ENCODE peak calls at places on chromosome 16, in nine cellular contexts. One of them, this sample, is unnamed.

GRCh38 chr16:24645739-24646645 is 83.5 kb upstream of the TNRC6A start:
- DNase-seq in HCT116: peak; percentile 91
- DNase-seq in lung: peak; percentile 30
- DNase-seq in thoracic aorta: peak; percentile 28
- DNase-seq in K562: no peak
- DNase-seq in left lung: no peak
- DNase-seq in BJ: peak; percentile 99
- DNase-seq in effector memory CD4-positive, alpha-beta T cell: no peak
- DNase-seq in right lobe of liver: no peak
- DNase-seq in this sample: peak; percentile 86

GRCh38 chr16:998211-998610 is 16.6 kb downstream of the SOX8 start:
- DNase-seq in thoracic aorta: no peak
- DNase-seq in HCT116: no peak
- DNase-seq in lung: no peak
- DNase-seq in BJ: no peak
- DNase-seq in effector memory CD4-positive, alpha-beta T cell: no peak
- DNase-seq in left lung: no peak
- DNase-seq in K562: no peak
- DNase-seq in right lobe of liver: no peak
- DNase-seq in this sample: no peak

GRCh38 chr16:81524382-81524781 is 79.8 kb downstream of the CMIP start:
- DNase-seq in effector memory CD4-positive, alpha-beta T cell: peak; percentile 55
- DNase-seq in lung: no peak
- DNase-seq in right lobe of liver: no peak
- DNase-seq in K562: no peak
- DNase-seq in HCT116: no peak
- DNase-seq in BJ: no peak
- DNase-seq in left lung: no peak
- DNase-seq in thoracic aorta: no peak
- DNase-seq in this sample: no peak

GRCh38 chr16:29688172-29688571 is 9.2 kb downstream of the QPRT start:
- DNase-seq in HCT116: no peak
- DNase-seq in effector memory CD4-positive, alpha-beta T cell: no peak
- DNase-seq in K562: no peak
- DNase-seq in BJ: no peak
- DNase-seq in thoracic aorta: no peak
- DNase-seq in lung: no peak
- DNase-seq in left lung: peak; percentile 1
- DNase-seq in right lobe of liver: no peak
- DNase-seq in this sample: no peak

GRCh38 chr16:54974391-54974790 is 43.7 kb downstream of the IRX5 start:
- DNase-seq in lung: no peak
- DNase-seq in BJ: no peak
- DNase-seq in thoracic aorta: no peak
- DNase-seq in left lung: no peak
- DNase-seq in right lobe of liver: no peak
- DNase-seq in HCT116: no peak
- DNase-seq in effector memory CD4-positive, alpha-beta T cell: no peak
- DNase-seq in K562: no peak
- DNase-seq in this sample: no peak

GRCh38 chr16:46620265-46621005 is 744 bp downstream of the SHCBP1 start:
- DNase-seq in thoracic aorta: no peak
- DNase-seq in effector memory CD4-positive, alpha-beta T cell: no peak
- DNase-seq in left lung: no peak
- DNase-seq in lung: no peak
- DNase-seq in BJ: no peak
- DNase-seq in right lobe of liver: no peak
- DNase-seq in K562: peak; percentile 19
- DNase-seq in HCT116: no peak
- DNase-seq in this sample: no peak

GRCh38 chr16:14148016-14148415 is 76.9 kb downstream of the MRTFB start:
- DNase-seq in K562: no peak
- DNase-seq in effector memory CD4-positive, alpha-beta T cell: no peak
- DNase-seq in right lobe of liver: no peak
- DNase-seq in thoracic aorta: no peak
- DNase-seq in left lung: no peak
- DNase-seq in BJ: no peak
- DNase-seq in lung: no peak
- DNase-seq in HCT116: no peak
- DNase-seq in this sample: no peak

GRCh38 chr16:27978876-27979275 is 84.6 kb downstream of the GSG1L start:
- DNase-seq in right lobe of liver: peak; percentile 4
- DNase-seq in lung: no peak
- DNase-seq in HCT116: no peak
- DNase-seq in effector memory CD4-positive, alpha-beta T cell: no peak
- DNase-seq in left lung: no peak
- DNase-seq in BJ: no peak
- DNase-seq in K562: no peak
- DNase-seq in thoracic aorta: no peak
- DNase-seq in this sample: no peak

GRCh38 chr16:14454391-14454790 is 175.7 kb downstream of the PARN start:
- DNase-seq in BJ: no peak
- DNase-seq in right lobe of liver: no peak
- DNase-seq in effector memory CD4-positive, alpha-beta T cell: no peak
- DNase-seq in left lung: no peak
- DNase-seq in lung: no peak
- DNase-seq in K562: no peak
- DNase-seq in thoracic aorta: no peak
- DNase-seq in HCT116: no peak
- DNase-seq in this sample: no peak

GRCh38 chr16:59880626-59881025 is 1146.5 kb upstream of the GOT2 start:
- DNase-seq in lung: no peak
- DNase-seq in K562: no peak
- DNase-seq in BJ: no peak
- DNase-seq in left lung: no peak
- DNase-seq in thoracic aorta: no peak
- DNase-seq in right lobe of liver: no peak
- DNase-seq in effector memory CD4-positive, alpha-beta T cell: no peak
- DNase-seq in HCT116: no peak
- DNase-seq in this sample: no peak

GRCh38 chr16:87849419-87850008 is 19.8 kb downstream of the SLC7A5 start:
- DNase-seq in K562: no peak
- DNase-seq in thoracic aorta: no peak
- DNase-seq in effector memory CD4-positive, alpha-beta T cell: no peak
- DNase-seq in right lobe of liver: peak; percentile 77
- DNase-seq in lung: no peak
- DNase-seq in BJ: no peak
- DNase-seq in HCT116: no peak
- DNase-seq in left lung: no peak
- DNase-seq in this sample: no peak

GRCh38 chr16:31201511-31202401 is 804 bp downstream of the PYCARD start:
- DNase-seq in BJ: no peak
- DNase-seq in right lobe of liver: peak; percentile 56
- DNase-seq in HCT116: no peak
- DNase-seq in left lung: peak; percentile 89
- DNase-seq in lung: peak; percentile 47
- DNase-seq in effector memory CD4-positive, alpha-beta T cell: peak; percentile 21
- DNase-seq in thoracic aorta: no peak
- DNase-seq in K562: peak; percentile 37
- DNase-seq in this sample: no peak

GRCh38 chr16:72978212-72978611 is 69.7 kb downstream of the ZFHX3 start:
- DNase-seq in HCT116: no peak
- DNase-seq in right lobe of liver: no peak
- DNase-seq in lung: no peak
- DNase-seq in K562: no peak
- DNase-seq in left lung: no peak
- DNase-seq in effector memory CD4-positive, alpha-beta T cell: no peak
- DNase-seq in thoracic aorta: no peak
- DNase-seq in BJ: no peak
- DNase-seq in this sample: no peak

GRCh38 chr16:21203155-21203797 is 8.1 kb downstream of the ZP2 start:
- DNase-seq in lung: no peak
- DNase-seq in effector memory CD4-positive, alpha-beta T cell: no peak
- DNase-seq in thoracic aorta: no peak
- DNase-seq in BJ: no peak
- DNase-seq in K562: no peak
- DNase-seq in HCT116: no peak
- DNase-seq in right lobe of liver: no peak
- DNase-seq in left lung: no peak
- DNase-seq in this sample: no peak

DNA sequence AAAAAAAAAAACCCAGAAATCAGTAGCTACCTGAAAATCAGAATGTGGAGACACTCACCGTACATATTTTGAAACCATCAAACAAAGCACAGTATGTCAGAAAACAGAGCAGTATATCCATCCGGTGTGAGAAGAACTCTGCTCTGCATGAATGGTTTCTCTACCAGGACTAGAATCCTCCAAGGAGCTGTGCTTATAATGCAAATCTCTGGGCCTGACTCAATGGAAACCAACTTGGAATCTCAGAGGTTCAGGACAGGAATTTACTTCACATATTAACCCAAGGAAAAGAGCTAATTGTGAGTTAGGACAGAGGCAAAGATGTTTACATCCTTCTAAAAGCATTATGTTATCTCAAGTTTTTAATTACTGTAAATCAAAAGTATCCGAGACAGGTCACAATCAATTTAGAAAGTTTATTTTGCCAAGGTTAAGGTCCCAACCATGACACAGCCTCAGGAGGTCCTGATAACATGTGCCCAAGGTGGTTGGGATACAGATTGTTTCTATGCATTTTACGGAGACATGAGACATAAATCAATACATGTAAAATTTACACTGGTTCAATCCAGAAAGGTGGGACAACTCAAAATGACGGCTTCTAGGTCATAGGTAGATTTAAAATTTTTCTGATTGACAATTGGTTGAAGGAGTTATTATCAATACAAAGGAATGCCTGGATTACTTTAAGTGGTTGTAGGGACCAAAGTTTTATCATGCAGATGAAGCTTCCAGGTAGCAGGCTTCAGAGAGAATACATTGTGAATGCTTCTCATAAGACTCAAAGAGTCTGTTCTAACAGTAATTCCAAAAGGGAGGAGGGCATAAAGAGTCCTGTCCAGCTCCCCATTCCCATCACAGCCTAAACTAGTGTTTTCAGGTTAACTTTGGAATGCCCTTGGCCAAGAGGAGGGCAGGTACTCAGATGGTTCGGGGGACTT is 164.1 kb downstream of the CDH8 start:
- DNase-seq in lung: no peak
- DNase-seq in BJ: no peak
- DNase-seq in right lobe of liver: no peak
- DNase-seq in left lung: no peak
- DNase-seq in thoracic aorta: no peak
- DNase-seq in K562: no peak
- DNase-seq in effector memory CD4-positive, alpha-beta T cell: no peak
- DNase-seq in HCT116: no peak
- DNase-seq in this sample: no peak
- H3K36me3 ChIP-seq in lung: no peaks in the 10 kb centered on the region
- H3K36me3 ChIP-seq in BJ: no peaks in the 10 kb centered on the region
- H3K36me3 ChIP-seq in right lobe of liver: no peaks in the 10 kb centered on the region
- H3K36me3 ChIP-seq in left lung: no peaks in the 10 kb centered on the region
- H3K36me3 ChIP-seq in thoracic aorta: no peaks in the 10 kb centered on the region
- H3K36me3 ChIP-seq in K562: no peaks in the 10 kb centered on the region
- H3K36me3 ChIP-seq in effector memory CD4-positive, alpha-beta T cell: no peaks in the 10 kb centered on the region
- H3K36me3 ChIP-seq in HCT116: no peaks in the 10 kb centered on the region
- H3K36me3 ChIP-seq in this sample: no peaks in the 10 kb centered on the region

GRCh38 chr16:4450430-4450829 is 24.0 kb downstream of the NMRAL1 start:
- DNase-seq in thoracic aorta: no peak
- DNase-seq in HCT116: no peak
- DNase-seq in K562: no peak
- DNase-seq in left lung: no peak
- DNase-seq in right lobe of liver: no peak
- DNase-seq in lung: no peak
- DNase-seq in BJ: no peak
- DNase-seq in effector memory CD4-positive, alpha-beta T cell: no peak
- DNase-seq in this sample: no peak
- H3K36me3 ChIP-seq in thoracic aorta: peaks cover 63% of the 10 kb centered on the region
- H3K36me3 ChIP-seq in HCT116: peaks cover 68% of the 10 kb centered on the region
- H3K36me3 ChIP-seq in K562: peaks cover 89% of the 10 kb centered on the region
- H3K36me3 ChIP-seq in left lung: no peaks in the 10 kb centered on the region
- H3K36me3 ChIP-seq in right lobe of liver: peaks cover 54% of the 10 kb centered on the region
- H3K36me3 ChIP-seq in lung: peaks cover 59% of the 10 kb centered on the region
- H3K36me3 ChIP-seq in BJ: peaks cover 32% of the 10 kb centered on the region
- H3K36me3 ChIP-seq in effector memory CD4-positive, alpha-beta T cell: peaks cover 78% of the 10 kb centered on the region
- H3K36me3 ChIP-seq in this sample: peaks cover 87% of the 10 kb centered on the region

GRCh38 chr16:85315871-85316270 is 203.6 kb upstream of the CIBAR2 start:
- DNase-seq in left lung: no peak
- DNase-seq in BJ: no peak
- DNase-seq in thoracic aorta: no peak
- DNase-seq in effector memory CD4-positive, alpha-beta T cell: no peak
- DNase-seq in HCT116: no peak
- DNase-seq in K562: no peak
- DNase-seq in lung: no peak
- DNase-seq in right lobe of liver: no peak
- DNase-seq in this sample: no peak

GRCh38 chr16:85316321-85316919 is 204.1 kb upstream of the CIBAR2 start:
- DNase-seq in HCT116: peak; percentile 83
- DNase-seq in right lobe of liver: peak; percentile 83
- DNase-seq in lung: peak; percentile 55
- DNase-seq in left lung: no peak
- DNase-seq in K562: peak; percentile 96
- DNase-seq in BJ: no peak
- DNase-seq in effector memory CD4-positive, alpha-beta T cell: no peak
- DNase-seq in thoracic aorta: no peak
- DNase-seq in this sample: no peak

GRCh38 chr16:85313541-85314208 is 201.4 kb upstream of the CIBAR2 start:
- DNase-seq in left lung: no peak
- DNase-seq in HCT116: no peak
- DNase-seq in thoracic aorta: no peak
- DNase-seq in right lobe of liver: no peak
- DNase-seq in lung: no peak
- DNase-seq in K562: no peak
- DNase-seq in effector memory CD4-positive, alpha-beta T cell: no peak
- DNase-seq in BJ: no peak
- DNase-seq in this sample: no peak

GRCh38 chr16:85312642-85313540 is 200.6 kb upstream of the CIBAR2 start:
- DNase-seq in left lung: peak; percentile 66
- DNase-seq in effector memory CD4-positive, alpha-beta T cell: no peak
- DNase-seq in right lobe of liver: no peak
- DNase-seq in K562: no peak
- DNase-seq in thoracic aorta: no peak
- DNase-seq in HCT116: no peak
- DNase-seq in BJ: no peak
- DNase-seq in lung: no peak
- DNase-seq in this sample: no peak

DNA sequence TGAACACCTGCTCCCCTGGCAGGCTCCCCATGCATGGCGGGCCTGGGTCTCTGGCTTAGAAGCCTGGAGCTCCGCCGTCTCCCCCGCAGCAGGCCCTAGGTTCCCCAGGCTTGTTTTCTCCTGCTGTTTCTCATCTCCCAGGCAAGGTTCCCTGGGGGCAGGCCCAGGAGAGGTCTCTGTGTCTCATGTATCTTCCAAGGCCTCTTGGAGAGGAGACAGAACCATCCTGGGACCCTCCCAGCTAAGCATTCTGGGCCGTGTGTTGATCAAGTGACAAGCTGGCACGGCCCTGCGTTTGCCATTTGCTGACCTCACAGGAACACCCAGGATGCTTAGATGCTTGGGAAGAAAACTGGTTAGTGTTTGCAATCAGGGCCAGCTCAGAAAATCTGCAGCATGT is 202.4 kb upstream of the CIBAR2 start:
- DNase-seq in BJ: no peak
- DNase-seq in HCT116: no peak
- DNase-seq in effector memory CD4-positive, alpha-beta T cell: no peak
- DNase-seq in left lung: no peak
- DNase-seq in thoracic aorta: no peak
- DNase-seq in lung: no peak
- DNase-seq in right lobe of liver: no peak
- DNase-seq in K562: no peak
- DNase-seq in this sample: no peak
- H3K36me3 ChIP-seq in BJ: no peaks in the 10 kb centered on the region
- H3K36me3 ChIP-seq in HCT116: no peaks in the 10 kb centered on the region
- H3K36me3 ChIP-seq in effector memory CD4-positive, alpha-beta T cell: no peaks in the 10 kb centered on the region
- H3K36me3 ChIP-seq in left lung: no peaks in the 10 kb centered on the region
- H3K36me3 ChIP-seq in thoracic aorta: no peaks in the 10 kb centered on the region
- H3K36me3 ChIP-seq in lung: no peaks in the 10 kb centered on the region
- H3K36me3 ChIP-seq in right lobe of liver: no peaks in the 10 kb centered on the region
- H3K36me3 ChIP-seq in K562: no peaks in the 10 kb centered on the region
- H3K36me3 ChIP-seq in this sample: no peaks in the 10 kb centered on the region

GRCh38 chr16:67277294-67277998 is 1.9 kb upstream of the PLEKHG4 start:
- DNase-seq in BJ: peak; percentile 95
- DNase-seq in right lobe of liver: no peak
- DNase-seq in lung: peak; percentile 53
- DNase-seq in thoracic aorta: peak; percentile 63
- DNase-seq in left lung: peak; percentile 82
- DNase-seq in HCT116: peak; percentile 84
- DNase-seq in K562: peak; percentile 36
- DNase-seq in effector memory CD4-positive, alpha-beta T cell: no peak
- DNase-seq in this sample: peak; percentile 55
- H3K36me3 ChIP-seq in BJ: no peaks in the 10 kb centered on the region
- H3K36me3 ChIP-seq in right lobe of liver: no peaks in the 10 kb centered on the region
- H3K36me3 ChIP-seq in lung: peaks cover 6% of the 10 kb centered on the region
- H3K36me3 ChIP-seq in thoracic aorta: no peaks in the 10 kb centered on the region
- H3K36me3 ChIP-seq in left lung: no peaks in the 10 kb centered on the region
- H3K36me3 ChIP-seq in HCT116: peaks cover 17% of the 10 kb centered on the region
- H3K36me3 ChIP-seq in K562: peaks cover 35% of the 10 kb centered on the region
- H3K36me3 ChIP-seq in effector memory CD4-positive, alpha-beta T cell: peaks cover 3% of the 10 kb centered on the region
- H3K36me3 ChIP-seq in this sample: no peaks in the 10 kb centered on the region